ENCODE peak calls at places on chromosome 2, in eight cellular contexts. Z is lower leg skin; S is T-helper 1 cell; C is fibroblast of gingiva; W is activated naive CD8-positive, alpha-beta T cell treated with anti-CD3 and anti-CD28 coated beads, Interleukin-2, amount 50 U/mL, for 16 hours; T is mammary epithelial cell; R is kidney tubule cell; E is GOT3. L is an unnamed sample.

GRCh38 chr2:203338322-203338721 is 10.1 kb downstream of the ABI2 start:
- DNase-seq in Z (no peak), S (no peak), C (no peak), W (no peak), T (no peak), R (no peak), E (no peak), L (no peak)

GRCh38 chr2:8623958-8624591 is 57.8 kb upstream of the ID2 start:
- DNase-seq in Z (no peak), S (no peak), C (no peak), W (no peak), T (no peak), R (peak), E (no peak), L (no peak)

GRCh38 chr2:47086571-47086970 is 68.5 kb downstream of the STPG4 start:
- DNase-seq in Z (no peak), S (no peak), C (no peak), W (no peak), T (no peak), R (no peak), E (no peak), L (no peak)

GRCh38 chr2:42359304-42359749 is 1.7 kb downstream of the COX7A2L start:
- DNase-seq in Z (no peak), S (no peak), C (no peak), W (no peak), T (peak), R (peak), E (no peak), L (no peak)

GRCh38 chr2:128637481-128638155 is 318.9 kb upstream of the HS6ST1 start:
- DNase-seq in Z (peak), S (no peak), C (no peak), W (no peak), T (no peak), R (no peak), E (no peak), L (no peak)

GRCh38 chr2:215917953-215918620 is 95.3 kb downstream of the MREG start:
- DNase-seq in Z (no peak), S (no peak), C (peak), W (no peak), T (peak), R (peak), E (no peak), L (peak)

GRCh38 chr2:178912416-178913056 is 105.3 kb upstream of the TTN start:
- DNase-seq in Z (no peak), S (no peak), C (peak), W (no peak), T (peak), R (peak), E (no peak), L (peak)

GRCh38 chr2:112690853-112691390 is 29.9 kb upstream of the NT5DC4 start:
- DNase-seq in Z (peak), S (peak), C (peak), W (peak), T (peak), R (peak), E (no peak), L (no peak)

GRCh38 chr2:104929663-104930062 is 75.7 kb downstream of the POU3F3 start:
- DNase-seq in Z (no peak), S (no peak), C (no peak), W (no peak), T (no peak), R (no peak), E (no peak), L (no peak)

GRCh38 chr2:195450537-195451113 is 206.4 kb upstream of the SLC39A10 start:
- DNase-seq in Z (no peak), S (no peak), C (no peak), W (no peak), T (no peak), R (no peak), E (no peak), L (no peak)